ENCODE peak calls at places on chromosomes 6 and 20, in four cellular contexts. Y is left ventricle myocardium inferior, P is GM12865, L is cardiac muscle cell. H is an unnamed sample.

GRCh38 chr20:35285806-35286076 is 1.2 kb upstream of the EIF6 start:
- DNase-seq in Y (no peak), P (no peak), L (no peak), H (no peak)

GRCh38 chr6:14046476-14047068 is 71.0 kb upstream of the CD83 start:
- DNase-seq in Y (no peak), P (peak), L (peak), H (peak)

GRCh38 chr6:139449611-139450000 is 75.2 kb upstream of the CITED2 start:
- DNase-seq in Y (no peak), P (no peak), L (peak), H (peak)

GRCh38 chr6:43142101-43142500 is 29.0 kb upstream of the SRF start:
- DNase-seq in Y (no peak), P (no peak), L (no peak), H (no peak)

GRCh38 chr6:155001482-155001881 is 6.4 kb downstream of the TIAM2 start:
- DNase-seq in Y (no peak), P (no peak), L (no peak), H (peak)

GRCh38 chr6:15387118-15387517 is 141.2 kb downstream of the JARID2 start:
- DNase-seq in Y (no peak), P (peak), L (peak), H (peak)

GRCh38 chr6:26388441-26388840 is 5.5 kb downstream of the BTN2A2 start:
- DNase-seq in Y (no peak), P (no peak), L (no peak), H (no peak)

GRCh38 chr20:24568842-24569241 is 99.4 kb downstream of the SYNDIG1 start:
- DNase-seq in Y (no peak), P (no peak), L (no peak), H (no peak)

GRCh38 chr20:58711266-58712051 is 18.9 kb downstream of the NPEPL1 start:
- DNase-seq in Y (peak), P (no peak), L (no peak), H (no peak)

GRCh38 chr6:294656-295565 is 2.6 kb downstream of the DUSP22 start:
- DNase-seq in Y (no peak), P (peak), L (no peak), H (no peak)
- H3K4me3 ChIP-seq in Y (no peak), P (peak), L (no peak), H (no peak)

GRCh38 chr6:170032197-170032596 is 258.7 kb downstream of the DLL1 start:
- DNase-seq in Y (peak), P (no peak), L (no peak), H (no peak)
- TF ChIP-seq CTCF in Y (no peak), P (no peak), L (no peak), H (no peak)

DNA sequence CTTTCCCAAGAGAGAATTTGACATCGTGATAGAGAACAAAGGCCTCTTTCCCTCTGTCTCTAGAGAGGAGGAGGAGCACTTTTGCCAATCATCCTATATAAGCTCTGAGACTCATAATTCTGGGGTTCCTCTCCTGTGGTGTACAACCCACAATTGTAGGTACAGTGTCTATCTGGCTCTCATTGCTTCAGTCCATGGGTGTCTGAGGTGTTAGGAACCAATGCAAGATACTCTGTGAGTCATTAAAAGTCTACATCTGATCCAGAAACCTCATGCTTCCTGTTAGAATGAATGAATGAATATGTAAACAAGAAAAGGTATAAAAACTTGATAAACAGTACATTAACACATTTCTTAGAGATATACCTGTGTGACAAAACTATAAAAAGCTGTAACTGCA is 356.7 kb downstream of the QKI start:
- DNase-seq in Y (no peak), P (no peak), L (no peak), H (no peak)
- H3K4me3 ChIP-seq in Y (no peak), P (no peak), L (no peak), H (no peak)

GRCh38 chr6:40794581-40794980 is 207.4 kb upstream of the LRFN2 start:
- DNase-seq in Y (no peak), P (no peak), L (no peak), H (no peak)
- TF ChIP-seq CTCF in Y (no peak), P (no peak), L (no peak), H (no peak)

DNA sequence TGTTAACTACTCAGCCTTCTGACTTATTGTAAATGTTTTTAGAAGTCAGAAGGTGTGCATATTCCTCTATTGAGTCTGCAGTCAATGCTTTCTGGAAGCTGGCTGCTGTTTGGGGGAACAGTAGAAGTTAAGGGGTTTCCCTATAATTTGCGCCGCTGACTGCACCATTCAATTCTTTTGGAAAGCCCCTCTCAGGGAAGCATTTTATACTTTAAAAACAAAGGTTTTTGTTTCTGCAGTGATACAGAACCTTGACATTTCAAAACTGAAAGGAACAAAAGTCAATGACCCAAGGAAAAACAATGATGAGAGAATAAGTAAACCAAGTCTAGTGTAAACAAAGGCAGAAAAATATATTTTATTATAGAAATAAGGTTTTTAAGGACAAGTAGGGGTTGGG is 120.8 kb upstream of the TNFAIP3 start:
- DNase-seq in Y (no peak), P (peak), L (no peak), H (no peak)
- H3K4me3 ChIP-seq in Y (no peak), P (no peak), L (no peak), H (no peak)

GRCh38 chr6:98835149-98836024 is 1.0 kb downstream of the POU3F2 start:
- DNase-seq in Y (no peak), P (no peak), L (no peak), H (no peak)

GRCh38 chr6:98834060-98835031 is at the start of gene POU3F2:
- DNase-seq in Y (peak), P (peak), L (peak), H (peak)

GRCh38 chr6:98832282-98833100 is 1.9 kb upstream of the POU3F2 start:
- DNase-seq in Y (no peak), P (no peak), L (peak), H (peak)

GRCh38 chr6:98831057-98832031 is 3.0 kb upstream of the POU3F2 start:
- DNase-seq in Y (no peak), P (no peak), L (no peak), H (no peak)

GRCh38 chr6:98833101-98834059 is 994 bp upstream of the POU3F2 start:
- DNase-seq in Y (no peak), P (no peak), L (peak), H (peak)
- TF ChIP-seq CTCF in Y (peak), P (no peak), L (no peak), H (peak)

DNA sequence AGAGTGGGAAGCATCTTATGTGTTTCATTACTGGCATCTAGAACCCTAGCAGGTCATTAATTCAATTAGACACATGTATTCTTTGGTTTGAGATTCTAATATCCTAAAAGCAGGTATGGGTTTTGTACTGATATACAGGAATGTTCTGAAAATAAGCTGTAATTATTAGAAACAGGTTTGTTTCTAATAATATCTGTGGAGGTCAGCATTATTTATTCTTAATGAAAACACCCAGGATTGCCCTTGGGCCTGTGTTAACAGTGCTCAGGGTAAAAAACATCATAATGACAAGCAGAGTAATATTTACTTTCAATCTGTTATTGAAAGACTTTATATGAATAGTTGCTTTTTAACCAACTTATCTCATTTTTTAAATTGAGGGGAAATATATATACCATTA is 8.0 kb upstream of the TULP4 start:
- DNase-seq in Y (no peak), P (no peak), L (no peak), H (no peak)
- H3K4me3 ChIP-seq in Y (no peak), P (no peak), L (no peak), H (no peak)

GRCh38 chr20:64225828-64226598 is 29.5 kb upstream of the PCMTD2 start:
- DNase-seq in Y (no peak), P (no peak), L (no peak), H (no peak)

GRCh38 chr20:64223526-64224067 is 32.0 kb upstream of the PCMTD2 start:
- DNase-seq in Y (peak), P (peak), L (peak), H (peak)

GRCh38 chr20:64222851-64223525 is 32.6 kb upstream of the PCMTD2 start:
- DNase-seq in Y (no peak), P (no peak), L (no peak), H (no peak)

GRCh38 chr20:64225166-64225595 is 30.4 kb upstream of the PCMTD2 start:
- DNase-seq in Y (no peak), P (no peak), L (no peak), H (no peak)

DNA sequence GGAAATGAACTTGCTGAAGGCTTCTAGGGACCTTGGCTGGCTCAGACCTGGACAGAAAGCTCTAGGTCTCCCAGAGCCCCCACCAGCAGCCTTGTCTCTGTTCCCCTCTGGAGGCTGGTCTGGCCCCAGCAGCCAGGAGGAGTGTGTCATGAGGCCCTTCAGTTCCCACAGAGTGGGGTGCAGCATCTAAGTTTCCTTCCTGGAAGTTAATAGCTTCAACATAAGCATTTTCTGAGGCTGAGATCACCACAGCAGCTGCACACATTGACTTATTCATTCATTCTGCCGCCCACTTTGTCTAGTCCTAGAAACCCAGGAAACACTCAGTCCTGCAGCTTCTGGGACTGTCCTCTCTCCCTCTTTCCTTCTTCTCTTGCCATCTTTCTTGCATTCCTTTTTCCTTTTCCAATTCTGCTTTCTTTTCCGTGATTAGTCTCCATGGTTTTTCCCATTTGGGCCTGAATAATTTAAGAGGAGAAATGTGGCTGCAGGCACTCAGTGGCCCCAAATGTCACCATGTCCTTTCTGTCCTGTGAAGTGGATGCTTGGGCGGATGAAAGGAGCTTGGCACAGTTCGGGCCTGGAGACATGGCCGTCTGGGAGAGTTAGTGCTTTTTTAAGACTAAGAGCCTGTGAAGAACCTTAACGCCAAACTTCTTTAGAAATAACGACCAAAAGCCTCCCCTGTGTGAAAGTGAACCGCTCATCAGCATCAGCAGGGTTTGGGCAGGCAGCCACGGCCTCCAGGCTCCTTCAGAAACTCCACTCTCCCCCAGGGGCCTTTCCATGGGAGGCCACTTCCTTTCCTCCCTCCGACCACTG is 31.0 kb upstream of the PCMTD2 start:
- DNase-seq in Y (no peak), P (no peak), L (peak), H (peak)
- TF ChIP-seq CTCF in Y (no peak), P (no peak), L (no peak), H (no peak)